ENCODE peak calls at places on chromosomes 12 and 14, in eight cellular contexts. E, Q, C, P, Y, W, T and K are unnamed samples.

GRCh38 chr12:53159195-53159834 is 21.2 kb upstream of the ZNF740 start:
- DNase-seq in P (peak; percentile 92), C (peak; percentile 74), W (peak; percentile 62), Q (peak; percentile 86), Y (peak; percentile 83), T (peak; percentile 48), E (peak; percentile 85), K (peak; percentile 7)

GRCh38 chr12:15205341-15206010 is 15.7 kb downstream of the RERG start:
- DNase-seq in T (no peak), C (no peak), Y (peak; percentile 54), W (no peak), Q (peak; percentile 49), E (no peak), P (no peak), K (no peak)

GRCh38 chr14:77025744-77026165 is 2.8 kb downstream of the IRF2BPL start:
- DNase-seq in P (no peak), Q (no peak), E (no peak), T (no peak), Y (no peak), C (no peak), W (no peak), K (no peak)

GRCh38 chr14:89351364-89351957 is 65.6 kb downstream of the FOXN3 start:
- DNase-seq in Q (no peak), Y (peak; percentile 58), E (no peak), C (peak; percentile 42), T (peak; percentile 47), P (no peak), W (no peak), K (no peak)

GRCh38 chr14:100679707-100680438 is 46.8 kb upstream of the DLK1 start:
- DNase-seq in T (peak; percentile 90), P (peak; percentile 86), W (no peak), Y (peak; percentile 75), C (peak; percentile 73), Q (no peak), E (no peak), K (no peak)

GRCh38 chr14:75634848-75635247 is 25.8 kb downstream of the ERG28 start:
- DNase-seq in Q (peak; percentile 88), P (no peak), C (no peak), W (no peak), T (no peak), E (no peak), Y (no peak), K (no peak)

GRCh38 chr12:115762934-115763333 is 514.6 kb downstream of the MED13L start:
- DNase-seq in Y (no peak), T (no peak), P (no peak), C (no peak), W (no peak), E (no peak), Q (peak; percentile 30), K (no peak)

GRCh38 chr12:108302471-108303311 is 36.4 kb downstream of the CMKLR1 start:
- DNase-seq in E (no peak), W (peak; percentile 54), T (peak; percentile 34), P (peak; percentile 92), Y (peak; percentile 39), Q (peak; percentile 51), C (no peak), K (no peak)

GRCh38 chr12:93085383-93086287 is 156.5 kb upstream of the EEA1 start:
- DNase-seq in C (no peak), Q (no peak), T (no peak), W (no peak), E (no peak), P (no peak), Y (no peak), K (no peak)

GRCh38 chr14:74271365-74271764 is 31.4 kb downstream of the ABCD4 start:
- DNase-seq in Y (no peak), P (no peak), W (no peak), Q (no peak), C (no peak), E (no peak), T (no peak), K (no peak)

GRCh38 chr12:46027172-46027571 is 36.8 kb upstream of the SCAF11 start:
- DNase-seq in Y (no peak), P (no peak), C (no peak), T (no peak), E (no peak), W (no peak), Q (no peak), K (no peak)

GRCh38 chr14:102620413-102620812 is 28.0 kb downstream of the RCOR1 start:
- DNase-seq in W (no peak), P (no peak), C (peak; percentile 44), T (peak; percentile 90), Y (peak; percentile 26), Q (no peak), E (no peak), K (no peak)

GRCh38 chr12:132479938-132480619 is 9.9 kb upstream of the FBRSL1 start:
- DNase-seq in T (no peak), P (no peak), E (no peak), Q (no peak), C (no peak), W (no peak), Y (no peak), K (no peak)

GRCh38 chr14:71290960-71291466 is 383.8 kb downstream of the PCNX1 start:
- DNase-seq in Q (peak; percentile 99), C (peak; percentile 93), E (no peak), P (no peak), W (no peak), Y (peak; percentile 60), T (peak; percentile 93), K (peak; percentile 48)

GRCh38 chr14:87001333-87001732 is 991.6 kb downstream of the GALC start:
- DNase-seq in P (no peak), Q (no peak), Y (no peak), C (no peak), E (no peak), W (no peak), T (no peak), K (no peak)

GRCh38 chr14:67423424-67423823 is 11.5 kb upstream of the PLEK2 start:
- DNase-seq in W (no peak), T (no peak), Y (no peak), C (no peak), P (peak; percentile 21), E (no peak), Q (no peak), K (no peak)

GRCh38 chr14:75959031-75959430 is 22.8 kb downstream of the TGFB3 start:
- DNase-seq in W (no peak), P (no peak), Y (no peak), C (no peak), Q (no peak), T (no peak), E (no peak), K (no peak)

GRCh38 chr12:3885179-3886094 is 12.2 kb upstream of the PARP11 start:
- DNase-seq in E (no peak), Q (peak; percentile 40), W (no peak), C (peak; percentile 48), Y (peak; percentile 67), T (peak; percentile 17), P (no peak), K (no peak)
- H3K4me3 ChIP-seq in E (peak overlapping the region; percentile 43), Q (no peak overlapping the region), W (peak overlapping the region; percentile 70), C (peak overlapping the region; percentile 55), Y (peak overlapping the region; percentile 56), T (peak overlapping the region; percentile 63), P (peak overlapping the region; percentile 15), K (peak overlapping the region; percentile 26)

GRCh38 chr12:109597414-109597794 is 23.8 kb downstream of the MVK start:
- DNase-seq in W (no peak), P (no peak), E (no peak), C (no peak), T (no peak), Y (no peak), Q (no peak), K (no peak)
- TF ChIP-seq CTCF in W (no peak), P (no peak), E (no peak), C (no peak), T (no peak), Y (no peak), Q (no peak), K (no peak)

GRCh38 chr14:22847661-22848341 is 11.4 kb downstream of the MMP14 start:
- DNase-seq in E (no peak), T (peak; percentile 79), Q (no peak), Y (peak; percentile 77), P (peak; percentile 73), C (peak; percentile 84), W (no peak), K (no peak)
- H3K4me3 ChIP-seq in E (no peak overlapping the region), T (peak overlapping the region; percentile 21), Q (no peak overlapping the region), Y (no peak overlapping the region), P (no peak overlapping the region), C (no peak overlapping the region), W (peak overlapping the region; percentile 46), K (no peak overlapping the region)

GRCh38 chr14:94307410-94307992 is 14.4 kb upstream of the SERPINA10 start:
- DNase-seq in C (no peak), W (no peak), Q (peak; percentile 31), P (no peak), E (no peak), Y (no peak), T (no peak), K (no peak)
- TF ChIP-seq CTCF in C (peak; percentile 12), W (no peak), Q (peak; percentile 54), P (no peak), E (no peak), Y (peak; percentile 13), T (no peak), K (peak; percentile 56)

GRCh38 chr14:78847801-78848200 is 677.6 kb downstream of the NRXN3 start:
- DNase-seq in Q (no peak), W (no peak), P (no peak), E (no peak), T (no peak), C (no peak), Y (no peak), K (no peak)
- H3K4me3 ChIP-seq in Q (no peak overlapping the region), W (no peak overlapping the region), P (no peak overlapping the region), E (no peak overlapping the region), T (no peak overlapping the region), C (no peak overlapping the region), Y (no peak overlapping the region), K (no peak overlapping the region)